ENCODE peak calls at places on chromosomes 6 and 20, in nine cellular contexts. R is endothelial cell of umbilical vein, C is OCI-LY7, X is kidney, G is breast epithelium, V is pancreas, W is stomach, Z is spleen, K is left ventricle myocardium inferior. Q is an unnamed sample. For H3K9me3 and H3K4me1, the result is how much of the 10 kb centered on the place peaks cover.

GRCh38 chr6:132964868-132965382 is 150.6 kb downstream of the RPS12 start:
- DNase-seq in Z (no peak), C (no peak), X (no peak), V (no peak), G (no peak), K (no peak), W (no peak), R (peak), Q (no peak)

GRCh38 chr6:3147914-3148757 is 9.2 kb downstream of the TUBB2A start:
- DNase-seq in W (no peak), C (no peak), Z (no peak), K (no peak), V (peak), G (no peak), R (no peak), X (no peak), Q (no peak)

GRCh38 chr6:111764238-111765182 is 108.7 kb downstream of the FYN start:
- DNase-seq in C (peak), Z (peak), R (no peak), K (no peak), X (peak), W (no peak), G (no peak), V (no peak), Q (no peak)

GRCh38 chr6:24911983-24912382 is 23.8 kb downstream of the RIPOR2 start:
- DNase-seq in G (no peak), K (no peak), W (no peak), C (no peak), V (no peak), Z (no peak), X (no peak), R (no peak), Q (no peak)

GRCh38 chr6:129059650-129060049 is 176.7 kb downstream of the LAMA2 start:
- DNase-seq in W (no peak), R (no peak), Z (no peak), G (no peak), X (no peak), V (no peak), K (no peak), C (no peak), Q (no peak)

GRCh38 chr20:33815671-33816070 is 4.5 kb downstream of the CHMP4B start:
- DNase-seq in G (no peak), C (no peak), V (no peak), X (no peak), W (no peak), Z (no peak), K (no peak), R (no peak), Q (no peak)

GRCh38 chr6:81054011-81054410 is 698.5 kb downstream of the TENT5A start:
- DNase-seq in X (no peak), K (no peak), Z (no peak), W (no peak), G (no peak), V (no peak), C (no peak), R (no peak), Q (no peak)

GRCh38 chr20:43914286-43914685 is 366 bp upstream of the TOX2 start:
- DNase-seq in V (no peak), G (no peak), X (no peak), R (no peak), W (no peak), C (no peak), Z (no peak), K (no peak), Q (no peak)

GRCh38 chr6:97085772-97086171 is 161.2 kb downstream of the KLHL32 start:
- DNase-seq in C (no peak), K (no peak), G (no peak), R (no peak), W (no peak), Z (no peak), V (no peak), X (no peak), Q (no peak)

GRCh38 chr6:89007209-89008001 is 44.0 kb upstream of the RNGTT start:
- DNase-seq in V (no peak), Z (no peak), C (no peak), G (no peak), W (no peak), R (no peak), K (no peak), X (no peak), Q (no peak)

GRCh38 chr6:68891419-68891818 is 256.3 kb downstream of the ADGRB3 start:
- DNase-seq in G (no peak), X (no peak), W (no peak), C (no peak), Z (no peak), V (no peak), R (no peak), K (no peak), Q (no peak)

GRCh38 chr6:161128680-161129196 is 137.2 kb downstream of the MAP3K4 start:
- DNase-seq in X (no peak), G (no peak), V (no peak), R (no peak), C (no peak), Z (no peak), K (no peak), W (no peak), Q (no peak)

GRCh38 chr20:50279988-50280850 is 89.6 kb downstream of the CEBPB start:
- DNase-seq in W (no peak), C (no peak), R (no peak), V (no peak), G (no peak), X (peak), K (peak), Z (peak), Q (no peak)

GRCh38 chr6:130624046-130624445 is 203.2 kb upstream of the SMLR1 start:
- DNase-seq in G (no peak), W (no peak), C (no peak), R (no peak), V (no peak), Z (no peak), K (no peak), X (no peak), Q (no peak)

GRCh38 chr6:484086-484728 is 92.7 kb downstream of the IRF4 start:
- DNase-seq in K (no peak), W (no peak), C (no peak), G (no peak), R (no peak), X (no peak), V (no peak), Z (no peak), Q (no peak)

DNA sequence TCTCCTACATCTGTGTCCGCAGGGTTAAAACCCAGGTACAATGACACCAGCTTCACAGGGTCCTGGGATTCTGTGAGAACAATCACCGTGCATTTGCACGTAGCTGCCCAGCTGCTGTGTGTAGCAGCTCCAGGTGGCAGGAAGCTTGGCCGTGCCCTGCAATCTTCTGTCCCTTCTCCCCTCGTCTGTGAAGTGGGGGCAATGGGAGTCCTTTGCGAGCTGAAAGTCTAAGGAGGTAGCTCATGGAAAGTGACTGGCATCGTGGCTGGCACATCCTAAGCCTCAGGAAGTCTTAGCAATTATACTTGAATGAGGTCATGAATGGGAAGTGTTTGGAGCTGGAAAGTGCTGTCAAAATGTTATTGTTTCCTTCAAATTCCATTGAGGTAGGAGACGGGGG is 137.1 kb downstream of the SMOC2 start:
- DNase-seq in Z (no peak), X (no peak), G (no peak), R (no peak), K (no peak), V (no peak), C (no peak), W (no peak), Q (no peak)
- H3K9me3 ChIP-seq in Z (under half), X (under half), G (under half), R (under half), K (under half), V (under half), C (under half), W (under half), Q (under half)

GRCh38 chr6:33049323-33049722 is 24.1 kb downstream of the HLA-DPA1 start:
- DNase-seq in X (no peak), K (no peak), R (no peak), G (no peak), W (no peak), C (peak), Z (no peak), V (no peak), Q (no peak)
- TF ChIP-seq CTCF in X (no peak), K (peak), R (no peak), G (no peak), W (no peak), C (peak), Z (no peak), V (no peak), Q (no peak)

DNA sequence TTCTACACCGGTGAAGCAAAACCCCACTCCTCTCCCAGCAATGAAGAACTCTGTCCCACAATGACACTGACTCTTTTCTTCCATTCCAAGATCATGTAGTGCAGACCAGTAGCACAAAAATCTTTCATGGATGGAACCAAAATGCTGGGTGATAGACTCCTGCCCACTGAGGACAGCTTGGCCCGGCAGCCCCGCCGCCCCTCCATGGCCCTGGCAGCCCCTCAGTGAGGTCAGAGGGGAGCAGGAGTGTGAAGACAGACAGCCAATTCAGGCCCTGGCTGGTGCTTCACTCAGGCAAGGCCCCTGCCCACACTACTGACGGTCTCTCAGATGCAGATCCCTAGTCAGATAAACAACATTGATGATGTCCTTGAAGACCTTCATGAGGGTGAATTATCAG is 131.9 kb upstream of the SYNDIG1 start:
- DNase-seq in R (no peak), V (no peak), C (no peak), Z (no peak), X (no peak), K (no peak), G (no peak), W (no peak), Q (no peak)
- H3K4me1 ChIP-seq in R (under half), V (under half), C (under half), Z (under half), X (under half), K (under half), G (under half), W (under half), Q (under half)

GRCh38 chr6:168415993-168416530 is 24.9 kb upstream of the SMOC2 start:
- DNase-seq in K (no peak), G (no peak), V (no peak), X (no peak), Z (no peak), W (no peak), R (no peak), C (no peak), Q (peak)
- H3K9me3 ChIP-seq in K (under half), G (under half), V (under half), X (under half), Z (under half), W (under half), R (under half), C (under half), Q (under half)

GRCh38 chr6:35318200-35318844 is 20.7 kb downstream of the DEF6 start:
- DNase-seq in X (peak), Z (no peak), W (peak), V (peak), K (peak), C (no peak), R (peak), G (no peak), Q (no peak)
- TF ChIP-seq CTCF in X (no peak), Z (no peak), W (no peak), V (no peak), K (peak), C (no peak), R (peak), G (no peak), Q (no peak)

GRCh38 chr20:48704761-48705160 is 123.0 kb downstream of the PREX1 start:
- DNase-seq in R (no peak), X (peak), G (no peak), K (no peak), W (no peak), C (no peak), Z (peak), V (no peak), Q (no peak)

GRCh38 chr20:48706116-48706656 is 121.6 kb downstream of the PREX1 start:
- DNase-seq in K (no peak), C (no peak), X (no peak), R (no peak), V (no peak), W (no peak), Z (peak), G (no peak), Q (no peak)

GRCh38 chr20:48703511-48704219 is 124.1 kb downstream of the PREX1 start:
- DNase-seq in C (no peak), W (no peak), X (peak), R (no peak), V (no peak), K (no peak), Z (peak), G (no peak), Q (no peak)

GRCh38 chr20:48706710-48707339 is 121.0 kb downstream of the PREX1 start:
- DNase-seq in X (no peak), G (no peak), C (no peak), V (no peak), R (no peak), K (no peak), W (no peak), Z (peak), Q (peak)

GRCh38 chr20:48705208-48706115 is 122.3 kb downstream of the PREX1 start:
- DNase-seq in R (no peak), W (no peak), X (no peak), G (no peak), C (no peak), V (no peak), Z (no peak), K (no peak), Q (no peak)
- H3K4me1 ChIP-seq in R (under half), W (under half), X (under half), G (under half), C (under half), V (under half), Z (under half), K (under half), Q (under half)